ENCODE peak calls at places on chromosomes 11 and 22, in four cellular contexts. One of them, this sample, is unnamed. For H3K9me3, the result is how much of the 10 kb centered on the place peaks cover.

GRCh38 chr11:61963282-61964057 is 4.0 kb downstream of the FTH1 start:
- DNase-seq in GM23248: peak
- DNase-seq in IMR-90: peak
- DNase-seq in MM.1S: peak
- DNase-seq in this sample: peak

GRCh38 chr11:27228232-27228631 is 134.8 kb downstream of the CCDC34 start:
- DNase-seq in GM23248: no peak
- DNase-seq in IMR-90: no peak
- DNase-seq in MM.1S: no peak
- DNase-seq in this sample: no peak

GRCh38 chr11:69006816-69007215 is 6.2 kb downstream of the MRGPRF start:
- DNase-seq in GM23248: no peak
- DNase-seq in IMR-90: no peak
- DNase-seq in MM.1S: no peak
- DNase-seq in this sample: no peak

GRCh38 chr22:17112491-17113042 is 8.6 kb downstream of the TMEM121B start:
- DNase-seq in GM23248: no peak
- DNase-seq in IMR-90: no peak
- DNase-seq in MM.1S: no peak
- DNase-seq in this sample: no peak

GRCh38 chr11:125623064-125623463 is 1.9 kb upstream of the CHEK1 start:
- DNase-seq in GM23248: no peak
- DNase-seq in IMR-90: no peak
- DNase-seq in MM.1S: no peak
- DNase-seq in this sample: no peak

GRCh38 chr11:16321148-16321547 is 35.2 kb downstream of the SOX6 start:
- DNase-seq in GM23248: no peak
- DNase-seq in IMR-90: peak
- DNase-seq in MM.1S: no peak
- DNase-seq in this sample: no peak

GRCh38 chr11:35324981-35325380 is 94.4 kb downstream of the SLC1A2 start:
- DNase-seq in GM23248: peak
- DNase-seq in IMR-90: peak
- DNase-seq in MM.1S: no peak
- DNase-seq in this sample: no peak

GRCh38 chr11:2804189-2804588 is 81.4 kb downstream of the CDKN1C start:
- DNase-seq in GM23248: no peak
- DNase-seq in IMR-90: no peak
- DNase-seq in MM.1S: no peak
- DNase-seq in this sample: no peak

GRCh38 chr22:49208768-49209252 is 618.9 kb downstream of the BRD1 start:
- DNase-seq in GM23248: no peak
- DNase-seq in IMR-90: no peak
- DNase-seq in MM.1S: peak
- DNase-seq in this sample: peak

GRCh38 chr11:78094250-78094649 is 14.6 kb upstream of the NDUFC2 start:
- DNase-seq in GM23248: no peak
- DNase-seq in IMR-90: no peak
- DNase-seq in MM.1S: no peak
- DNase-seq in this sample: no peak

GRCh38 chr11:3927129-3927796 is 71.8 kb downstream of the STIM1 start:
- DNase-seq in GM23248: no peak
- DNase-seq in IMR-90: no peak
- DNase-seq in MM.1S: no peak
- DNase-seq in this sample: no peak

GRCh38 chr11:2585566-2586090 is 114.2 kb downstream of the KCNQ1OT1 start:
- DNase-seq in GM23248: no peak
- DNase-seq in IMR-90: no peak
- DNase-seq in MM.1S: no peak
- DNase-seq in this sample: no peak

GRCh38 chr22:30969532-30970355 is 679 bp downstream of the TUG1 start:
- DNase-seq in GM23248: peak
- DNase-seq in IMR-90: peak
- DNase-seq in MM.1S: peak
- DNase-seq in this sample: peak

GRCh38 chr11:93085097-93085496 is 112.7 kb downstream of the SLC36A4 start:
- DNase-seq in GM23248: peak
- DNase-seq in IMR-90: peak
- DNase-seq in MM.1S: no peak
- DNase-seq in this sample: no peak

GRCh38 chr11:102794382-102794781 is 3.6 kb downstream of the MMP1 start:
- DNase-seq in GM23248: peak
- DNase-seq in IMR-90: peak
- DNase-seq in MM.1S: peak
- DNase-seq in this sample: peak

GRCh38 chr22:40491990-40492631 is 121.7 kb downstream of the SGSM3 start:
- DNase-seq in GM23248: peak
- DNase-seq in IMR-90: peak
- DNase-seq in MM.1S: peak
- DNase-seq in this sample: peak

GRCh38 chr22:25085930-25086901 is 113.4 kb upstream of the CRYBB3 start:
- DNase-seq in GM23248: no peak
- DNase-seq in IMR-90: no peak
- DNase-seq in MM.1S: peak
- DNase-seq in this sample: no peak

GRCh38 chr11:64848779-64849599 is 4.5 kb upstream of the CDC42BPG start:
- DNase-seq in GM23248: no peak
- DNase-seq in IMR-90: no peak
- DNase-seq in MM.1S: peak
- DNase-seq in this sample: peak

GRCh38 chr11:37504925-37505324 is 906.9 kb upstream of the RAG2 start:
- DNase-seq in GM23248: peak
- DNase-seq in IMR-90: peak
- DNase-seq in MM.1S: no peak
- DNase-seq in this sample: no peak

GRCh38 chr11:85164743-85165142 is 462.4 kb downstream of the DLG2 start:
- DNase-seq in GM23248: no peak
- DNase-seq in IMR-90: no peak
- DNase-seq in MM.1S: no peak
- DNase-seq in this sample: no peak

GRCh38 chr22:26021516-26021915 is 147.7 kb upstream of the SEZ6L start:
- DNase-seq in GM23248: no peak
- DNase-seq in IMR-90: no peak
- DNase-seq in MM.1S: no peak
- DNase-seq in this sample: no peak

GRCh38 chr11:26227311-26227710 is 104.6 kb upstream of the ANO3 start:
- DNase-seq in GM23248: peak
- DNase-seq in IMR-90: peak
- DNase-seq in MM.1S: peak
- DNase-seq in this sample: peak

GRCh38 chr22:39634530-39635399 is 64.2 kb downstream of the CACNA1I start:
- DNase-seq in GM23248: peak
- DNase-seq in IMR-90: peak
- DNase-seq in MM.1S: no peak
- DNase-seq in this sample: no peak

GRCh38 chr11:131688056-131688693 is 317.8 kb downstream of the NTM start:
- DNase-seq in GM23248: peak
- DNase-seq in IMR-90: peak
- DNase-seq in MM.1S: peak
- DNase-seq in this sample: peak

DNA sequence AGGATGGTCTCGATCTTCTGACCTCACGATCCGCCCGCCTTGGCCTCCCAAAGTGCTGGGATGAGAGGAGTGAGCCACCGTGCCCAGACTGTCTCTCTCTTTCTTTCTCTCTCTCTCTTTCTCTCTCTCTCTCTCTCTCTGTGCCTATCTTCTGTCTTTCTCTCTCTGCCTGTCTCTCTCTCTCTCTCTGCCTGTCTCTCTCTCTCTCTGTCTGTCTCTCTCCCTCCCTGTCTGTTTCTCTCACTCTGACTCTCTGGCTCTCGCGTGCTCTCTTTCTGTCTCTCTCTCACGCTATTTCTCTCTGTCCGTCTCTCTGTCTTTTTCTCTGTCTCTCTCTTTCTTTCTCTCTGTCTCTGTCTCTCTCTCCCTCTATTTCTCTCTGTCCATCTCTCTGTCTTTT is 3911.2 kb upstream of the OR11H1 start:
- DNase-seq in GM23248: no peak
- DNase-seq in IMR-90: no peak
- DNase-seq in MM.1S: no peak
- DNase-seq in this sample: no peak
- H3K9me3 ChIP-seq in GM23248: under half
- H3K9me3 ChIP-seq in IMR-90: under half
- H3K9me3 ChIP-seq in MM.1S: under half
- H3K9me3 ChIP-seq in this sample: half or more

GRCh38 chr11:128405693-128406364 is 181.5 kb downstream of the ETS1 start:
- DNase-seq in GM23248: peak
- DNase-seq in IMR-90: no peak
- DNase-seq in MM.1S: peak
- DNase-seq in this sample: no peak
- H2AFZ ChIP-seq in GM23248: peak
- H2AFZ ChIP-seq in IMR-90: peak
- H2AFZ ChIP-seq in MM.1S: peak
- H2AFZ ChIP-seq in this sample: no peak

DNA sequence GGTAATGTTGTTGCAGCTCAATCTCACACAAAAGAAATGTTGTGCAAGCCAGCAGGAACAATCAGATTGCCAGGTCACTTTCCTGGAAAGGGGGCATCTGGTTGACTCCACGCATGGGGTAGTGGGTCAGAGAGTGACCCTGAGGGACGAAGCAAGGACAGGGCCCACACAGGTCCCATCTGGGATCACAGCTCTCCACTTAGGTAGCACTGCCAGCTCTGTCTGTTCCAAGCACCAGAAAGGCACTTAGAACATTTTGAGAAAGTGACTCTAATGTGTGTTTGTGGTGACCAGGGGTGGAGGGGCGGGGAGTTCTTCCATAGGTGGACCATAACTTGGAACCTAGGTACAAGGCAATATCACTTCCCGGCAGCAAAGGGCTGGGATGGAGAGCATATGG is 109.6 kb downstream of the RASSF10 start:
- DNase-seq in GM23248: no peak
- DNase-seq in IMR-90: no peak
- DNase-seq in MM.1S: no peak
- DNase-seq in this sample: no peak
- H3K27ac ChIP-seq in GM23248: peak
- H3K27ac ChIP-seq in IMR-90: peak
- H3K27ac ChIP-seq in MM.1S: no peak
- H3K27ac ChIP-seq in this sample: no peak

DNA sequence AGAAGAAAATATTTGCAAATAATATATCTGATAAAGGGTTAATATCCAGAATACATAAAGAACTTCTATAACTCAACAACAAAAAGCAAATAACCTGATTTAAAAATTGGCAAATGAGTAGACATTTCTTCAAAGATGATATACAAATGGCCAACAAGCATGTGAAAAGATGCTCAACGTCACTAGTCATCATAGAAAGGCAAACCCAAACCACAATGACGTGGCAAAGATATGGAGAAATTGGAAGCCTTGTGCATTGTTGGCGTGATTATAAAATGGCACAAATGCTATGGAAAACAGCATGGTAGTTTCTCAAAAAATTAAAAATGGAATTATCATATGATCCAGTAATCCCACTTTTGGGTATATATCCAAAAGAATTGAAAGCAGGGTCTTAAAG is 466.3 kb downstream of the TBC1D22A start:
- DNase-seq in GM23248: peak
- DNase-seq in IMR-90: no peak
- DNase-seq in MM.1S: no peak
- DNase-seq in this sample: no peak
- H3K9me3 ChIP-seq in GM23248: under half
- H3K9me3 ChIP-seq in IMR-90: under half
- H3K9me3 ChIP-seq in MM.1S: under half
- H3K9me3 ChIP-seq in this sample: under half

GRCh38 chr11:111977141-111978027 is 40.2 kb downstream of the DIXDC1 start:
- DNase-seq in GM23248: peak
- DNase-seq in IMR-90: no peak
- DNase-seq in MM.1S: no peak
- DNase-seq in this sample: no peak

GRCh38 chr11:111974451-111974850 is 37.3 kb downstream of the DIXDC1 start:
- DNase-seq in GM23248: no peak
- DNase-seq in IMR-90: no peak
- DNase-seq in MM.1S: no peak
- DNase-seq in this sample: no peak

GRCh38 chr11:111975076-111975806 is 38.1 kb downstream of the DIXDC1 start:
- DNase-seq in GM23248: peak
- DNase-seq in IMR-90: no peak
- DNase-seq in MM.1S: no peak
- DNase-seq in this sample: no peak

GRCh38 chr11:111976614-111977140 is 39.5 kb downstream of the DIXDC1 start:
- DNase-seq in GM23248: peak
- DNase-seq in IMR-90: no peak
- DNase-seq in MM.1S: no peak
- DNase-seq in this sample: no peak

DNA sequence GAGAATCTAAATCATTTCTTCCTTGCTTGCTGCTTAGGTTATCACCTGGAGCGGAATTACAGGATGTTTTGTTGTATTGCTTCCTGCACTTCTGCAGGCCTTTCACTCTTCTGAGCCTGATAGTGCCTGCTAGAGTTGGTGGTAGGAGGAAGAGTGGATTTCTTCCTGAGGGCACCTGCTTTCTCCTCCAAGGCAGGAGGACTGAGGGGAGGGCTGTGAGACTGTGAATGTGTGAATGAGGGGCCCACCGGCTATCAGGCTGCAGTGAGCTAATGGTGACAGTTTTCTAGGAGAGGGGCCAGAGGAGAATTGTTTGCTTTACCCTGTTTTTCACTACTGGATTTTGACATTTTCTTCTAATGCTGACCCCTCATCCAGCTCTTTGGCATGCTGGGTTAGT is 39.0 kb downstream of the DIXDC1 start:
- DNase-seq in GM23248: no peak
- DNase-seq in IMR-90: no peak
- DNase-seq in MM.1S: no peak
- DNase-seq in this sample: no peak
- H2AFZ ChIP-seq in GM23248: peak
- H2AFZ ChIP-seq in IMR-90: peak
- H2AFZ ChIP-seq in MM.1S: no peak
- H2AFZ ChIP-seq in this sample: no peak

DNA sequence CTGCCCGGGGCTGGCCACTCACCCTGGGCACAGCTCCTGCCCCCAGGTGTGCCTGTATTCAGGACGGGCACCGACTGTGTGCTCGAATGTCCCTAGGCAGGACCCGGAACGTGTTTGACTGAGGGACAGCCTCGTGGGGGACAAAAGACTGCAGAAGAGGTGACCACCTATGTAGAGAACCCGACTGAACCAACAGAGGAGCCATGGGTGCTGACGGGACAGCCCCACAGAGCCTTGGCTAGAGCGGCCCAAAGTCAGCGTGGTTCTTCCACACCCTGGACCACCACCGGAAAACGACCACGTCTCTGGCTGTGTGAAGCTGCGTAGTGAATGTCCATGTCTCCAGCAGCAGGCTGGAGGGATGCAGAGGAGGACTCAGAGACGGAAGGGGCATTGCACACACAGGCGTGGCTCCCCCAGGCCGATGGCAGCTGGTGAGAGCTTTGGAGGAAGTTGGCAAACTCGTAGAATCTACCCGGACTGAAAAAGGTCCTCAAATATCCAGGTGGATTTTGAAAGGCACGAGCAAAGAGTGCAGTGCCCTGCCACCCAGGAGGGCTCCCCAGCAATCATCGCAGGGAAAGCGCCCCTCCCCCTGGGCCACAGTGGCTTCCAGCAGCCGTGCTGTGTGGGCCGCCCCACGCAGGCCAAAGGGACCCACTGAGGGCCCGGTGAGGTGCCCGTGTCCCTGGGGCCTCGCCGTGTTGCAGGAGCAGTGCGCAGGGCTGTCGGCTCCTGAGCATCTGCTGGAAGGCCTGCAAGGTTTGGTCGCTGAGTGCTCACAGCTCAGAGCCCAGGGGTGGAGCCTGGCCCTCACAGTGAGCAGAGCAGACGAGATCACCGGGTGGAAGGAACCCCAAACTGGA is 17.5 kb upstream of the MUC5B start:
- DNase-seq in GM23248: no peak
- DNase-seq in IMR-90: no peak
- DNase-seq in MM.1S: no peak
- DNase-seq in this sample: no peak
- H3K27ac ChIP-seq in GM23248: no peak
- H3K27ac ChIP-seq in IMR-90: no peak
- H3K27ac ChIP-seq in MM.1S: no peak
- H3K27ac ChIP-seq in this sample: no peak

This sample was measured in Karpas-422.